ENCODE peak calls at places on chromosomes 6 and 20, in five cellular contexts. D is NCI-H2029 treated with DMSO at 0.1 percent for 48 hours; I is activated gamma-delta T cell treated with Interleukin-2 at 50 U/mL for 16 hours; B is DMS53; Q is activated effector memory CD4-positive, alpha-beta T cell treated with anti-CD3 and anti-CD28 coated beads, Interleukin-2, amount 50 U/mL, for 16 hours. R is an unnamed sample.
A peak's percentile ranks its signal among the peaks of the same experiment; 100 is the strongest.

GRCh38 chr6:26500102-26500501 is at the start of gene BTN1A1:
- DNase-seq in D (no peak), I (no peak), Q (no peak), B (no peak), R (no peak)

GRCh38 chr20:18705906-18706305 is 107.7 kb upstream of the SCP2D1 start:
- DNase-seq in D (no peak), B (no peak), Q (no peak), I (no peak), R (no peak)

GRCh38 chr6:110654096-110654820 is 161.0 kb downstream of the CDK19 start:
- DNase-seq in B (peak; percentile 66), D (no peak), I (no peak), Q (no peak), R (peak; percentile 11)

GRCh38 chr6:117483004-117483644 is 650 bp downstream of the DCBLD1 start:
- DNase-seq in B (peak; percentile 81), I (no peak), Q (peak; percentile 66), D (peak; percentile 86), R (peak; percentile 29)

GRCh38 chr6:1619666-1620503 is 10.2 kb downstream of the FOXC1 start:
- DNase-seq in I (no peak), B (no peak), D (no peak), Q (peak; percentile 61), R (no peak)

GRCh38 chr20:2451939-2452732 is 18.5 kb downstream of the SNRPB start:
- DNase-seq in Q (peak; percentile 84), I (peak; percentile 59), B (peak; percentile 86), D (peak; percentile 74), R (peak; percentile 82)

GRCh38 chr20:32485126-32485769 is 99.9 kb downstream of the NOL4L start:
- DNase-seq in D (peak; percentile 39), I (peak; percentile 79), Q (peak; percentile 93), B (peak; percentile 91), R (peak; percentile 88)

GRCh38 chr6:6479706-6480250 is 108.7 kb upstream of the LY86 start:
- DNase-seq in B (no peak), D (no peak), I (no peak), Q (no peak), R (no peak)

GRCh38 chr6:26613201-26613600 is 16.4 kb downstream of the ABT1 start:
- DNase-seq in Q (no peak), D (no peak), B (no peak), I (no peak), R (no peak)